ENCODE peak calls at places on chromosomes 13 and 19, in eight cellular contexts. J is ovary, Q is psoas muscle, Z is dermis microvascular lymphatic vessel endothelial cell, E is GM06990, C is mucosa of gallbladder, B is GM20000, D is smooth muscle cell of the brain vasculature. I is an unnamed sample.

GRCh38 chr13:71865858-71866172 is 1.2 kb downstream of the DACH1 start:
- DNase-seq in J (no peak), Q (no peak), Z (peak), E (no peak), C (no peak), B (no peak), D (no peak), I (peak)

GRCh38 chr19:55220525-55220924 is 8.0 kb downstream of the TMEM86B start:
- DNase-seq in J (no peak), Q (no peak), Z (no peak), E (no peak), C (no peak), B (no peak), D (no peak), I (no peak)

GRCh38 chr13:26060366-26060765 is 8.6 kb upstream of the SHISA2 start:
- DNase-seq in J (no peak), Q (no peak), Z (no peak), E (no peak), C (no peak), B (no peak), D (no peak), I (no peak)

GRCh38 chr19:47603706-47604310 is 5.1 kb upstream of the BICRA start:
- DNase-seq in J (no peak), Q (no peak), Z (no peak), E (no peak), C (no peak), B (no peak), D (no peak), I (no peak)

GRCh38 chr13:52003551-52003950 is 7.7 kb downstream of the ATP7B start:
- DNase-seq in J (no peak), Q (no peak), Z (no peak), E (no peak), C (no peak), B (no peak), D (no peak), I (no peak)

GRCh38 chr13:72397265-72397664 is 330.2 kb downstream of the MZT1 start:
- DNase-seq in J (no peak), Q (no peak), Z (no peak), E (no peak), C (no peak), B (no peak), D (no peak), I (no peak)

GRCh38 chr19:10334340-10335148 is 1.2 kb upstream of the RAVER1 start:
- DNase-seq in J (peak), Q (peak), Z (peak), E (no peak), C (peak), B (no peak), D (peak), I (peak)

GRCh38 chr13:71610876-71611275 is 256.1 kb downstream of the DACH1 start:
- DNase-seq in J (no peak), Q (no peak), Z (no peak), E (no peak), C (no peak), B (no peak), D (no peak), I (no peak)

GRCh38 chr19:46728693-46729339 is 11.9 kb upstream of the PRKD2 start:
- DNase-seq in J (peak), Q (peak), Z (peak), E (peak), C (peak), B (peak), D (no peak), I (peak)

GRCh38 chr13:21243045-21243842 is 66.8 kb downstream of the MRPL57 start:
- DNase-seq in J (no peak), Q (no peak), Z (no peak), E (no peak), C (no peak), B (no peak), D (no peak), I (no peak)

GRCh38 chr19:4414800-4415251 is 12.4 kb downstream of the CHAF1A start:
- DNase-seq in J (peak), Q (no peak), Z (no peak), E (no peak), C (no peak), B (no peak), D (no peak), I (no peak)

I was measured in left lobe of liver.